ENCODE peak calls at places on chromosomes 7 and 10, in eight cellular contexts. A is heart right ventricle, K is GM12865, M is hepatocyte, W is endodermal cell, Y is cardiac fibroblast, T is fibroblast of lung, H is colonic mucosa. P is an unnamed sample.

GRCh38 chr7:73734619-73735525 is 3.7 kb downstream of the ABHD11 start:
- DNase-seq in A (peak), K (peak), M (peak), W (peak), Y (peak), T (peak), H (peak), P (peak)

GRCh38 chr10:84177541-84178386 is 4.2 kb downstream of the GPR15LG start:
- DNase-seq in A (peak), K (peak), M (no peak), W (peak), Y (no peak), T (no peak), H (no peak), P (no peak)

GRCh38 chr10:71921319-71922027 is 42.7 kb upstream of the CHST3 start:
- DNase-seq in A (peak), K (no peak), M (peak), W (no peak), Y (no peak), T (no peak), H (peak), P (peak)

GRCh38 chr7:156089222-156089621 is 277.0 kb upstream of the SHH start:
- DNase-seq in A (no peak), K (no peak), M (no peak), W (no peak), Y (no peak), T (no peak), H (no peak), P (no peak)

GRCh38 chr10:70604106-70604505 is 1.6 kb upstream of the PRF1 start:
- DNase-seq in A (no peak), K (no peak), M (no peak), W (no peak), Y (no peak), T (no peak), H (no peak), P (no peak)

GRCh38 chr7:149161241-149161848 is 14.1 kb downstream of the ZNF398 start:
- DNase-seq in A (no peak), K (no peak), M (no peak), W (no peak), Y (peak), T (peak), H (no peak), P (peak)

GRCh38 chr7:117757440-117757839 is 115.8 kb downstream of the CTTNBP2 start:
- DNase-seq in A (no peak), K (no peak), M (no peak), W (no peak), Y (no peak), T (no peak), H (no peak), P (no peak)

GRCh38 chr7:120996333-120996982 is 7.9 kb downstream of the CPED1 start:
- DNase-seq in A (no peak), K (peak), M (peak), W (no peak), Y (peak), T (peak), H (peak), P (peak)

GRCh38 chr10:75201793-75202307 is 8.7 kb upstream of the VDAC2 start:
- DNase-seq in A (no peak), K (no peak), M (peak), W (peak), Y (no peak), T (no peak), H (peak), P (no peak)

GRCh38 chr10:1270906-1271305 is 214.7 kb downstream of the WDR37 start:
- DNase-seq in A (no peak), K (no peak), M (no peak), W (peak), Y (no peak), T (no peak), H (no peak), P (no peak)

GRCh38 chr10:75398238-75398629 is 3.3 kb downstream of the ZNF503 start:
- DNase-seq in A (no peak), K (no peak), M (no peak), W (no peak), Y (peak), T (no peak), H (no peak), P (no peak)

GRCh38 chr7:30914611-30915601 is 3.3 kb downstream of the AQP1 start:
- DNase-seq in A (peak), K (no peak), M (no peak), W (peak), Y (peak), T (peak), H (no peak), P (peak)

GRCh38 chr7:55056577-55057480 is 38.0 kb downstream of the EGFR start:
- DNase-seq in A (no peak), K (no peak), M (no peak), W (no peak), Y (peak), T (no peak), H (no peak), P (peak)

GRCh38 chr10:98074315-98074911 is 44.0 kb upstream of the CRTAC1 start:
- DNase-seq in A (no peak), K (no peak), M (peak), W (peak), Y (peak), T (peak), H (no peak), P (peak)

GRCh38 chr7:73519867-73520672 is 2.0 kb downstream of the BAZ1B start:
- DNase-seq in A (no peak), K (peak), M (no peak), W (no peak), Y (peak), T (peak), H (peak), P (no peak)

GRCh38 chr10:122624546-122624945 is 64.0 kb downstream of the DMBT1 start:
- DNase-seq in A (no peak), K (no peak), M (no peak), W (no peak), Y (peak), T (no peak), H (no peak), P (no peak)

GRCh38 chr7:5396999-5397656 is 26.5 kb downstream of the TNRC18 start:
- DNase-seq in A (peak), K (peak), M (peak), W (no peak), Y (peak), T (peak), H (peak), P (peak)

GRCh38 chr10:84825330-84825729 is 496.9 kb downstream of the CCSER2 start:
- DNase-seq in A (peak), K (no peak), M (peak), W (peak), Y (peak), T (peak), H (no peak), P (no peak)

GRCh38 chr7:50317697-50318640 is 13.5 kb downstream of the IKZF1 start:
- DNase-seq in A (no peak), K (no peak), M (no peak), W (no peak), Y (no peak), T (no peak), H (no peak), P (no peak)

GRCh38 chr7:151927011-151927410 is 29.2 kb upstream of the GALNTL5 start:
- DNase-seq in A (no peak), K (no peak), M (no peak), W (no peak), Y (no peak), T (no peak), H (no peak), P (no peak)

GRCh38 chr10:43078986-43079273 is 2.1 kb downstream of the RET start:
- DNase-seq in A (peak), K (peak), M (peak), W (peak), Y (peak), T (no peak), H (peak), P (no peak)

GRCh38 chr10:52682766-52683165 is 89.8 kb downstream of the MBL2 start:
- DNase-seq in A (no peak), K (no peak), M (peak), W (no peak), Y (no peak), T (no peak), H (peak), P (no peak)

GRCh38 chr10:101330236-101331225 is 23.4 kb upstream of the BTRC start:
- DNase-seq in A (no peak), K (no peak), M (no peak), W (no peak), Y (peak), T (peak), H (no peak), P (peak)

GRCh38 chr7:30770936-30771858 is at the start of gene MINDY4:
- DNase-seq in A (peak), K (peak), M (peak), W (peak), Y (peak), T (peak), H (peak), P (peak)

GRCh38 chr10:69801434-69802315 is at the start of gene COL13A1:
- DNase-seq in A (peak), K (no peak), M (peak), W (peak), Y (peak), T (peak), H (peak), P (peak)

GRCh38 chr7:150432915-150433892 is 17.2 kb upstream of the GIMAP8 start:
- DNase-seq in A (no peak), K (peak), M (no peak), W (peak), Y (no peak), T (no peak), H (peak), P (no peak)

GRCh38 chr7:140810830-140811556 is 113.7 kb downstream of the BRAF start:
- DNase-seq in A (no peak), K (peak), M (peak), W (peak), Y (peak), T (peak), H (peak), P (peak)

GRCh38 chr7:37893359-37893758 is 23.3 kb downstream of the SFRP4 start:
- DNase-seq in A (no peak), K (no peak), M (no peak), W (no peak), Y (no peak), T (no peak), H (no peak), P (no peak)

GRCh38 chr7:133433165-133433812 is 180.4 kb downstream of the EXOC4 start:
- DNase-seq in A (no peak), K (no peak), M (no peak), W (no peak), Y (no peak), T (no peak), H (no peak), P (no peak)

GRCh38 chr7:152176797-152177196 is 151.3 kb downstream of the GALNT11 start:
- DNase-seq in A (no peak), K (peak), M (no peak), W (no peak), Y (no peak), T (no peak), H (no peak), P (no peak)

GRCh38 chr10:52517017-52517416 is 202.9 kb downstream of the DKK1 start:
- DNase-seq in A (no peak), K (no peak), M (no peak), W (no peak), Y (no peak), T (no peak), H (no peak), P (no peak)

GRCh38 chr7:101173752-101174244 is 6.3 kb downstream of the NAT16 start:
- DNase-seq in A (no peak), K (peak), M (no peak), W (peak), Y (peak), T (no peak), H (peak), P (peak)

GRCh38 chr7:1638113-1638726 is 31.9 kb upstream of the ELFN1 start:
- DNase-seq in A (no peak), K (no peak), M (no peak), W (no peak), Y (no peak), T (no peak), H (no peak), P (no peak)

GRCh38 chr7:106462365-106462859 is 177.6 kb upstream of the NAMPT start:
- DNase-seq in A (no peak), K (peak), M (peak), W (no peak), Y (peak), T (peak), H (no peak), P (peak)

GRCh38 chr7:137970263-137970975 is 31.5 kb downstream of the CREB3L2 start:
- DNase-seq in A (peak), K (no peak), M (peak), W (no peak), Y (peak), T (peak), H (no peak), P (peak)

GRCh38 chr7:116518971-116519370 is 5.9 kb upstream of the CAV1 start:
- DNase-seq in A (no peak), K (no peak), M (no peak), W (no peak), Y (no peak), T (no peak), H (no peak), P (no peak)

GRCh38 chr7:90262438-90262837 is 17.5 kb downstream of the CFAP69 start:
- DNase-seq in A (no peak), K (peak), M (peak), W (no peak), Y (peak), T (peak), H (no peak), P (peak)

GRCh38 chr7:27723086-27723485 is 16.9 kb upstream of the TAX1BP1 start:
- DNase-seq in A (no peak), K (no peak), M (no peak), W (no peak), Y (no peak), T (peak), H (no peak), P (peak)

GRCh38 chr10:78165172-78165571 is 131.5 kb downstream of the RPS24 start:
- DNase-seq in A (no peak), K (no peak), M (no peak), W (no peak), Y (no peak), T (no peak), H (no peak), P (no peak)

GRCh38 chr10:78164687-78165086 is 131.0 kb downstream of the RPS24 start:
- DNase-seq in A (no peak), K (no peak), M (no peak), W (no peak), Y (no peak), T (no peak), H (no peak), P (peak)

GRCh38 chr10:78162867-78163266 is 129.2 kb downstream of the RPS24 start:
- DNase-seq in A (no peak), K (no peak), M (no peak), W (no peak), Y (no peak), T (peak), H (no peak), P (no peak)

GRCh38 chr10:78169214-78169613 is 135.6 kb downstream of the RPS24 start:
- DNase-seq in A (no peak), K (no peak), M (no peak), W (no peak), Y (no peak), T (no peak), H (no peak), P (no peak)

GRCh38 chr10:78165617-78166016 is 132.0 kb downstream of the RPS24 start:
- DNase-seq in A (no peak), K (no peak), M (peak), W (peak), Y (no peak), T (no peak), H (no peak), P (no peak)
- TF ChIP-seq CTCF in A (no peak), K (no peak), M (peak), W (peak), Y (no peak), T (no peak), H (no peak), P (no peak)

GRCh38 chr10:124742418-124743187 is 1.6 kb downstream of the FAM53B start:
- DNase-seq in A (no peak), K (peak), M (peak), W (peak), Y (peak), T (peak), H (peak), P (peak)

GRCh38 chr10:124740374-124741280 is 3.6 kb downstream of the FAM53B start:
- DNase-seq in A (peak), K (peak), M (peak), W (peak), Y (peak), T (peak), H (peak), P (peak)

GRCh38 chr10:124741281-124741921 is 2.8 kb downstream of the FAM53B start:
- DNase-seq in A (peak), K (peak), M (peak), W (peak), Y (peak), T (peak), H (peak), P (peak)

GRCh38 chr10:124743188-124744046 is 761 bp downstream of the FAM53B start:
- DNase-seq in A (peak), K (peak), M (peak), W (peak), Y (peak), T (peak), H (peak), P (no peak)

GRCh38 chr10:124741922-124742417 is 2.2 kb downstream of the FAM53B start:
- DNase-seq in A (no peak), K (no peak), M (peak), W (peak), Y (no peak), T (no peak), H (no peak), P (no peak)
- H3K4me3 ChIP-seq in A (peak), K (peak), M (no peak), W (peak), Y (no peak), T (peak), H (peak), P (peak)

GRCh38 chr10:104297697-104298660 is 29.0 kb downstream of the GSTO2 start:
- DNase-seq in A (no peak), K (no peak), M (no peak), W (peak), Y (peak), T (peak), H (no peak), P (peak)
- TF ChIP-seq CTCF in A (peak), K (peak), M (peak), W (peak), Y (peak), T (peak), H (no peak), P (peak)

GRCh38 chr7:92720604-92721350 is 115.6 kb downstream of the CDK6 start:
- DNase-seq in A (no peak), K (peak), M (no peak), W (no peak), Y (no peak), T (no peak), H (no peak), P (no peak)
- H3K4me3 ChIP-seq in A (no peak), K (no peak), M (no peak), W (no peak), Y (no peak), T (no peak), H (no peak), P (no peak)

GRCh38 chr7:9102846-9103245 is 669.4 kb downstream of the NXPH1 start:
- DNase-seq in A (no peak), K (no peak), M (no peak), W (no peak), Y (no peak), T (no peak), H (no peak), P (no peak)

DNA sequence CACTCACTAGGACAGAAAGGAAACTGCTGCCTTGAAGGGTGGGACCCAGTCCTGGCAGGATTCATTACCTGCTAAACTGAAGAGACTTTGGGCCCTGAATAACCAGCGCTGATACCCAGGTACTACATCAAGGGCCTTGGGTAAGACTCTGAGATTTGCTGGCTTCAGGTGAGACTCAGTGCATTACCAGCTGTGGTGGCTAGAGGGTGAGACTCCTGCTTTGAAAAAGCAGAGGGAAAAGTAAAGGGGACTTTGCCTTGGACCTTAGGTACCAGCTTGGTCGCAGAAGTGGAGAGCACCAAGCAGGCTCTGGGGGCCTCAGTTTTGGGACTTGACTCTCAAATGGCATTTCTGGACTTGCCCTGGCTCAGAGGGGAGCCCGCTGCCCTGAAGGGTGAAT is 673.3 kb downstream of the NXPH1 start:
- DNase-seq in A (no peak), K (no peak), M (no peak), W (no peak), Y (no peak), T (no peak), H (no peak), P (no peak)
- TF ChIP-seq CTCF in A (no peak), K (no peak), M (no peak), W (peak), Y (no peak), T (no peak), H (no peak), P (no peak)

DNA sequence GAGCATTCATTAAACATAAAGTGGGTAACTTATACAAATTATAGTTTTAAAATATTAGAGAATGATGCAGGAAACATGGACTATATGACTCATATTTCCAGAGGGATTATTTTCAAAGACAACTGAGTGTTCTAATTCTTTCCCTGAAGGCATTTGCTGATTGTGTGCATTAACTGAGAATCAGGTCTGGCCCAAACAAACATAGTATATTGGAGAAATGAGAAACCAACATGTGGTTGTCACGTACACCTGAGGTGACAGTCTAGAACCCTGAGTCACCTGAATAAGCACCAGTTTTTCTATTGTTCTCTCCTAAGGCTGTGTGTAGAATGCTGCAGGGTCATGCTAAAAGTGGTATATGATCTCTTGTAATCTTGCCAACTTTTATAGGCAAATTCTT is 1125.7 kb downstream of the XPNPEP1 start:
- DNase-seq in A (no peak), K (no peak), M (no peak), W (no peak), Y (no peak), T (no peak), H (no peak), P (no peak)
- H3K4me3 ChIP-seq in A (no peak), K (no peak), M (no peak), W (no peak), Y (no peak), T (no peak), H (no peak), P (no peak)

GRCh38 chr7:155066417-155066950 is 3.6 kb upstream of the HTR5A start:
- DNase-seq in A (no peak), K (no peak), M (no peak), W (no peak), Y (peak), T (peak), H (no peak), P (peak)

GRCh38 chr7:155073922-155074321 is 3.8 kb downstream of the HTR5A start:
- DNase-seq in A (no peak), K (no peak), M (no peak), W (no peak), Y (no peak), T (no peak), H (no peak), P (no peak)

GRCh38 chr7:155071916-155072315 is 1.8 kb downstream of the HTR5A start:
- DNase-seq in A (no peak), K (no peak), M (no peak), W (no peak), Y (no peak), T (no peak), H (no peak), P (no peak)

GRCh38 chr7:155071121-155071651 is 1.1 kb downstream of the HTR5A start:
- DNase-seq in A (no peak), K (no peak), M (no peak), W (no peak), Y (no peak), T (no peak), H (no peak), P (no peak)

GRCh38 chr7:155069992-155070827 is at the start of gene HTR5A:
- DNase-seq in A (peak), K (peak), M (peak), W (peak), Y (peak), T (peak), H (peak), P (peak)
- TF ChIP-seq CTCF in A (no peak), K (no peak), M (no peak), W (no peak), Y (no peak), T (no peak), H (no peak), P (no peak)

GRCh38 chr7:123410273-123410928 is 124.0 kb downstream of the IQUB start:
- DNase-seq in A (no peak), K (no peak), M (peak), W (no peak), Y (peak), T (peak), H (no peak), P (no peak)
- H3K4me3 ChIP-seq in A (no peak), K (no peak), M (no peak), W (no peak), Y (no peak), T (no peak), H (no peak), P (no peak)

P was measured in foreskin fibroblast.